ENCODE peak calls at places on chromosomes 3 and 15, in six cellular contexts. One of them, this sample, is unnamed.

GRCh38 chr3:18445421-18446066 is 20.4 kb upstream of the SATB1 start:
- DNase-seq in mammary epithelial cell: no peak
- DNase-seq in fibroblast of lung: no peak
- DNase-seq in astrocyte: no peak
- DNase-seq in IMR-90: no peak
- DNase-seq in neuronal stem cell: no peak
- DNase-seq in this sample: no peak

GRCh38 chr15:63041402-63041977 is 1.1 kb upstream of the TPM1 start:
- DNase-seq in astrocyte: no peak
- DNase-seq in mammary epithelial cell: peak
- DNase-seq in neuronal stem cell: no peak
- DNase-seq in fibroblast of lung: no peak
- DNase-seq in IMR-90: no peak
- DNase-seq in this sample: no peak

GRCh38 chr15:45921376-45921775 is 286.5 kb downstream of the SQOR start:
- DNase-seq in neuronal stem cell: no peak
- DNase-seq in astrocyte: no peak
- DNase-seq in IMR-90: no peak
- DNase-seq in fibroblast of lung: no peak
- DNase-seq in mammary epithelial cell: peak
- DNase-seq in this sample: no peak

GRCh38 chr3:46351646-46352045 is 2.3 kb upstream of the CCR2 start:
- DNase-seq in mammary epithelial cell: no peak
- DNase-seq in astrocyte: no peak
- DNase-seq in IMR-90: no peak
- DNase-seq in neuronal stem cell: no peak
- DNase-seq in fibroblast of lung: no peak
- DNase-seq in this sample: peak

GRCh38 chr3:186990878-186991308 is 60.6 kb downstream of the ST6GAL1 start:
- DNase-seq in mammary epithelial cell: peak
- DNase-seq in neuronal stem cell: no peak
- DNase-seq in IMR-90: peak
- DNase-seq in fibroblast of lung: peak
- DNase-seq in astrocyte: peak
- DNase-seq in this sample: peak

GRCh38 chr3:31752305-31753049 is 219.8 kb downstream of the STT3B start:
- DNase-seq in IMR-90: no peak
- DNase-seq in neuronal stem cell: no peak
- DNase-seq in fibroblast of lung: no peak
- DNase-seq in astrocyte: no peak
- DNase-seq in mammary epithelial cell: no peak
- DNase-seq in this sample: no peak

GRCh38 chr15:83380682-83381081 is 66.5 kb upstream of the SH3GL3 start:
- DNase-seq in fibroblast of lung: peak
- DNase-seq in mammary epithelial cell: peak
- DNase-seq in IMR-90: peak
- DNase-seq in neuronal stem cell: no peak
- DNase-seq in astrocyte: peak
- DNase-seq in this sample: peak

GRCh38 chr3:131494706-131495105 is 8.1 kb downstream of the MRPL3 start:
- DNase-seq in astrocyte: no peak
- DNase-seq in mammary epithelial cell: no peak
- DNase-seq in neuronal stem cell: no peak
- DNase-seq in IMR-90: no peak
- DNase-seq in fibroblast of lung: no peak
- DNase-seq in this sample: no peak

GRCh38 chr3:85433334-85433733 is 474.5 kb downstream of the CADM2 start:
- DNase-seq in IMR-90: no peak
- DNase-seq in astrocyte: peak
- DNase-seq in fibroblast of lung: peak
- DNase-seq in mammary epithelial cell: no peak
- DNase-seq in neuronal stem cell: no peak
- DNase-seq in this sample: no peak

GRCh38 chr3:183578179-183578578 is 22.7 kb upstream of the KLHL6 start:
- DNase-seq in fibroblast of lung: no peak
- DNase-seq in astrocyte: no peak
- DNase-seq in mammary epithelial cell: no peak
- DNase-seq in IMR-90: no peak
- DNase-seq in neuronal stem cell: no peak
- DNase-seq in this sample: no peak

GRCh38 chr3:159417761-159418160 is 570.9 kb upstream of the IL12A start:
- DNase-seq in astrocyte: peak
- DNase-seq in mammary epithelial cell: no peak
- DNase-seq in neuronal stem cell: no peak
- DNase-seq in fibroblast of lung: peak
- DNase-seq in IMR-90: no peak
- DNase-seq in this sample: peak

GRCh38 chr3:101926594-101927105 is 77.3 kb downstream of the NFKBIZ start:
- DNase-seq in neuronal stem cell: no peak
- DNase-seq in mammary epithelial cell: peak
- DNase-seq in fibroblast of lung: peak
- DNase-seq in IMR-90: no peak
- DNase-seq in astrocyte: peak
- DNase-seq in this sample: peak

GRCh38 chr3:45667569-45667967 is 21.6 kb upstream of the SACM1L start:
- DNase-seq in mammary epithelial cell: no peak
- DNase-seq in fibroblast of lung: no peak
- DNase-seq in IMR-90: no peak
- DNase-seq in astrocyte: no peak
- DNase-seq in neuronal stem cell: no peak
- DNase-seq in this sample: no peak

GRCh38 chr3:95508124-95508523 is 1306.3 kb upstream of the EPHA6 start:
- DNase-seq in IMR-90: no peak
- DNase-seq in mammary epithelial cell: no peak
- DNase-seq in fibroblast of lung: no peak
- DNase-seq in astrocyte: no peak
- DNase-seq in neuronal stem cell: no peak
- DNase-seq in this sample: no peak

GRCh38 chr15:56965614-56966013 is 47.2 kb downstream of the TCF12 start:
- DNase-seq in mammary epithelial cell: no peak
- DNase-seq in astrocyte: no peak
- DNase-seq in fibroblast of lung: no peak
- DNase-seq in IMR-90: no peak
- DNase-seq in neuronal stem cell: no peak
- DNase-seq in this sample: no peak

GRCh38 chr3:186128158-186128557 is 19.3 kb upstream of the ETV5 start:
- DNase-seq in neuronal stem cell: no peak
- DNase-seq in mammary epithelial cell: no peak
- DNase-seq in fibroblast of lung: no peak
- DNase-seq in IMR-90: no peak
- DNase-seq in astrocyte: no peak
- DNase-seq in this sample: no peak

GRCh38 chr3:135844381-135844780 is 121.1 kb upstream of the PPP2R3A start:
- DNase-seq in astrocyte: peak
- DNase-seq in neuronal stem cell: no peak
- DNase-seq in IMR-90: no peak
- DNase-seq in mammary epithelial cell: no peak
- DNase-seq in fibroblast of lung: peak
- DNase-seq in this sample: no peak

GRCh38 chr3:22491326-22491725 is 711.8 kb upstream of the UBE2E2 start:
- DNase-seq in mammary epithelial cell: no peak
- DNase-seq in fibroblast of lung: no peak
- DNase-seq in neuronal stem cell: no peak
- DNase-seq in IMR-90: no peak
- DNase-seq in astrocyte: no peak
- DNase-seq in this sample: peak

GRCh38 chr15:89863918-89864317 is 29.9 kb downstream of the AP3S2 start:
- DNase-seq in fibroblast of lung: no peak
- DNase-seq in mammary epithelial cell: no peak
- DNase-seq in IMR-90: no peak
- DNase-seq in astrocyte: no peak
- DNase-seq in neuronal stem cell: no peak
- DNase-seq in this sample: no peak

GRCh38 chr15:77859491-77860060 is 217.9 kb downstream of the TBC1D2B start:
- DNase-seq in astrocyte: no peak
- DNase-seq in neuronal stem cell: no peak
- DNase-seq in IMR-90: no peak
- DNase-seq in fibroblast of lung: no peak
- DNase-seq in mammary epithelial cell: no peak
- DNase-seq in this sample: no peak

DNA sequence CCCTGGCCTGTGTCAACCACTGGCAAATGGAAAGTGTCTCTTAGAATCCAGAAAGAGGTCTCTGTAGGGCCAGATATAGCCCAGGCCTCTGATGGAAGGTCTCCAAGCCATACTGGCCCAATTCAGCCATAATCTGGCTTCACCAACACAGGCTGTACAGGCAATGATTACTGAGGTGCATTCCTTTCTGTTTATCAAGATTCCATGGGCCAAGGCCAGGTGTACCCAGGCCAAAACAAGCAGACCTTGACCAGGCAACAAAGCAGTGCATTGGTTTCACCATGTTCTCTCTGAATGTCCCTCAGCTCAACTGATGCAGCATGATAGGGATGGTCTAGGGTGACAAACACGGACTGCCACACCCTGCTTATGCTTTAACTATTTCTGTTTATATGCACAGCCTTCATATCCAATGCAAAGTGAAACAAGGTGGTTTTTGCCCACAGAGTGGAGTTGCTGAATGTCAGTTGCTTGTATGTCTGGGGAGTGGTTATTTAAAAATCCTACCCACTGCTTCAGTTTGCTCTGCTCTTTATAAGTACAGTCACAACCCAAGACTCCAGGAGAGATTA is 25.2 kb downstream of the CCNL1 start:
- DNase-seq in fibroblast of lung: peak
- DNase-seq in mammary epithelial cell: no peak
- DNase-seq in IMR-90: no peak
- DNase-seq in astrocyte: peak
- DNase-seq in neuronal stem cell: no peak
- DNase-seq in this sample: peak
- H2AFZ ChIP-seq in fibroblast of lung: no peak
- H2AFZ ChIP-seq in mammary epithelial cell: no peak
- H2AFZ ChIP-seq in IMR-90: no peak
- H2AFZ ChIP-seq in astrocyte: peak
- H2AFZ ChIP-seq in neuronal stem cell: no peak
- H2AFZ ChIP-seq in this sample: no peak

GRCh38 chr3:184737063-184737462 is 25.2 kb upstream of the MAGEF1 start:
- DNase-seq in neuronal stem cell: no peak
- DNase-seq in astrocyte: no peak
- DNase-seq in IMR-90: no peak
- DNase-seq in mammary epithelial cell: no peak
- DNase-seq in fibroblast of lung: no peak
- DNase-seq in this sample: no peak

GRCh38 chr3:184738982-184739381 is 27.1 kb upstream of the MAGEF1 start:
- DNase-seq in fibroblast of lung: no peak
- DNase-seq in mammary epithelial cell: no peak
- DNase-seq in neuronal stem cell: no peak
- DNase-seq in IMR-90: no peak
- DNase-seq in astrocyte: no peak
- DNase-seq in this sample: no peak

GRCh38 chr3:184739594-184740505 is 28.0 kb upstream of the MAGEF1 start:
- DNase-seq in fibroblast of lung: no peak
- DNase-seq in mammary epithelial cell: no peak
- DNase-seq in astrocyte: no peak
- DNase-seq in IMR-90: no peak
- DNase-seq in neuronal stem cell: no peak
- DNase-seq in this sample: no peak

GRCh38 chr3:184738519-184738890 is 26.6 kb upstream of the MAGEF1 start:
- DNase-seq in fibroblast of lung: no peak
- DNase-seq in astrocyte: no peak
- DNase-seq in mammary epithelial cell: no peak
- DNase-seq in neuronal stem cell: no peak
- DNase-seq in IMR-90: no peak
- DNase-seq in this sample: no peak

DNA sequence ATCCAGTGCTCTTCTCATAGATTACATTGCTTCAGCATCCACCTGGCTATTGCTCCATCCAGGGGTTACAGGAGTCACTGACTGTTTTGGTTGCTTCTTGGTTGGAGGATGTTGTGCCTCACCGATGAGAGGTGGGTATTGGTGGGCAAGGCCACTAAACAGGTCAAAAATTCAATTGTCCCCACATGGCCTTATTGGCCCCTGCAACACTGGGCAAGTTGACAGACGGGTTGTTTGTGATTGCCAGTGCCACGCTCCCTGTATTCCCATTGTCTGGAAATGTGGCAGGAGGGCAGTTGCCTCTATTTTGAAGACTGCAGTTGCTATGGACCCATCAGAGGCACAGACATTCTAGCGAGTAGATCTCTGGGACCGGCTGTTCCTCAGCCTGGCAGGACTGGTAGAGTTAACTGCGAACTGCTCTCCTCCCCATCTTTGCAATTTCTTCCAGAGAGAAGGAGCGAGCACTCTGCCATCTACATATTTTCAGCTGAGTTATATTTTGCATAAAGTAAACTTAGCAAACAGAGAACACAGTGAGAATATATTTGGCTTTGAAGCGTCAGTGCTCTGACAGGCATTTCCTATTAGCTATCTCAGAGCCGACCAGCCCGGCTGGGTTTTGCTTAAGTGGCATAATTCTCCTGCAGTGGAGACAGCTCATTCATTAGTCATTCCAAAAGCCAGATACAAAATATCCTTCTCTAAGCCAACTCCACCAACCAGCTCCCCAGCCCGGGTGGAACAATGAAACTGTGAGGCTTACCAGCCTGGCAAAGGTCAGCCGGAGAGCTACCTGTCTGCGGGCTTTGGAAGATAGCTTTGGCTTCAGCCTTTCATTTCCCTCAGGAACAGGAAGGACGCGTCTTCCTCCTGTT is 26.0 kb upstream of the MAGEF1 start:
- DNase-seq in fibroblast of lung: peak
- DNase-seq in astrocyte: peak
- DNase-seq in IMR-90: peak
- DNase-seq in neuronal stem cell: no peak
- DNase-seq in mammary epithelial cell: peak
- DNase-seq in this sample: peak
- H2AFZ ChIP-seq in fibroblast of lung: no peak
- H2AFZ ChIP-seq in astrocyte: no peak
- H2AFZ ChIP-seq in IMR-90: peak
- H2AFZ ChIP-seq in neuronal stem cell: peak
- H2AFZ ChIP-seq in mammary epithelial cell: peak
- H2AFZ ChIP-seq in this sample: peak

DNA sequence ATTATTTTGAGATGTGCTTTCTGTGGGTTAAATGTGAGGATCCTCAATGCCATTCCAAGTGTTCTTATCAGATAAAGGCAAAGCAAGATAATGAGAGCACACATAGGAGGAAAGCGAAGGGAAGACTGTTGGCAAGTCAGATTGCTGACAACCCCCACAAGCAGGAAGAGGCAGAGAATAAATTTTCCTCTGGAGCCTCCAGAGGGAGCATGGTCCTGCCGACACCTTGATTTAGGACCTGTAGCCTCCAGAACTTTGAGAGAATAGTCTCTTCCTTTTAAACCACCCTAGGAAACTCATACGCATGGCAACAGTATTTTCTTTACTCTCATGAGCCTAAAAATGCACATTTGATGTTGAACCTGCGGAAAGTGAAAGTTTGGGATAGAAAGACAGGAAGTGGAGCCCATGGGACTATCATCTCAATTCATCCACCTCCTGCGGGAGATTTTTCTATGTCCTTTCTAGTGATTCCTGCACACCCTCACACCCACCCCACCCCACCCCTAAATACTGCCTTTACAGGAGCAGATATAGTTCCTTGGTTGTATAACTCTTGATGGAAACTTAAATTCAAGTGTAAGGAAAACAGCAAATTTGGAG is 116.7 kb upstream of the LPP start:
- DNase-seq in IMR-90: peak
- DNase-seq in fibroblast of lung: peak
- DNase-seq in mammary epithelial cell: peak
- DNase-seq in neuronal stem cell: no peak
- DNase-seq in astrocyte: peak
- DNase-seq in this sample: peak
- H2AFZ ChIP-seq in IMR-90: no peak
- H2AFZ ChIP-seq in fibroblast of lung: no peak
- H2AFZ ChIP-seq in mammary epithelial cell: peak
- H2AFZ ChIP-seq in neuronal stem cell: no peak
- H2AFZ ChIP-seq in astrocyte: peak
- H2AFZ ChIP-seq in this sample: no peak

GRCh38 chr3:147421184-147421912 is 12.2 kb downstream of the ZIC1 start:
- DNase-seq in fibroblast of lung: no peak
- DNase-seq in neuronal stem cell: peak
- DNase-seq in astrocyte: no peak
- DNase-seq in IMR-90: no peak
- DNase-seq in mammary epithelial cell: no peak
- DNase-seq in this sample: no peak
- H2AFZ ChIP-seq in fibroblast of lung: no peak
- H2AFZ ChIP-seq in neuronal stem cell: no peak
- H2AFZ ChIP-seq in astrocyte: peak
- H2AFZ ChIP-seq in IMR-90: no peak
- H2AFZ ChIP-seq in mammary epithelial cell: no peak
- H2AFZ ChIP-seq in this sample: no peak

This sample was measured in PC-3.